ENCODE peak calls at places on chromosomes 16 and 17, in eight cellular contexts. F, O, Y, Z, W, K, B and G are unnamed samples. For H3K9me3, the result is how much of the 10 kb centered on the place peaks cover.

GRCh38 chr16:67801889-67802288 is 4.5 kb downstream of the RANBP10 start:
- DNase-seq in W (no peak), F (no peak), Y (no peak), K (no peak), B (no peak), O (no peak), Z (peak), G (no peak)

GRCh38 chr16:88316941-88317618 is 65.7 kb upstream of the ZNF469 start:
- DNase-seq in K (no peak), Z (no peak), W (no peak), Y (no peak), B (no peak), F (no peak), O (no peak), G (no peak)

GRCh38 chr17:42669705-42670198 is 7.0 kb downstream of the PLEKHH3 start:
- DNase-seq in Y (no peak), F (no peak), O (no peak), Z (no peak), B (no peak), K (no peak), W (no peak), G (no peak)

GRCh38 chr16:27449434-27450188 is 47.6 kb downstream of the IL21R start:
- DNase-seq in Z (peak), W (no peak), F (peak), O (no peak), B (no peak), K (no peak), Y (no peak), G (no peak)

GRCh38 chr17:75681289-75681688 is 14.2 kb downstream of the SAP30BP start:
- DNase-seq in K (peak), W (no peak), B (no peak), Z (no peak), F (no peak), Y (no peak), O (no peak), G (no peak)

GRCh38 chr17:73956595-73957465 is 246.6 kb upstream of the RPL38 start:
- DNase-seq in B (peak), Z (peak), K (peak), O (peak), F (peak), W (peak), Y (peak), G (no peak)

GRCh38 chr17:41058741-41059140 is 1.2 kb downstream of the KRTAP2-3 start:
- DNase-seq in O (no peak), K (no peak), F (no peak), Z (no peak), Y (no peak), W (no peak), B (no peak), G (no peak)

GRCh38 chr17:4625181-4625601 is 16.3 kb downstream of the ALOX15 start:
- DNase-seq in O (no peak), W (no peak), B (peak), Y (no peak), F (no peak), Z (no peak), K (no peak), G (no peak)

GRCh38 chr17:31697838-31698237 is 161.2 kb downstream of the COPRS start:
- DNase-seq in K (no peak), W (no peak), F (no peak), Z (no peak), Y (no peak), B (no peak), O (no peak), G (no peak)

GRCh38 chr16:1615761-1616160 is 3.6 kb downstream of the CRAMP1 start:
- DNase-seq in B (no peak), K (no peak), W (no peak), F (no peak), Z (no peak), Y (no peak), O (no peak), G (no peak)

GRCh38 chr16:87541004-87541881 is 48.4 kb upstream of the ZCCHC14 start:
- DNase-seq in W (no peak), Y (no peak), K (no peak), F (no peak), Z (no peak), O (peak), B (no peak), G (no peak)

GRCh38 chr16:89373355-89374110 is 116.8 kb downstream of the ANKRD11 start:
- DNase-seq in O (peak), B (no peak), F (no peak), Y (peak), Z (no peak), W (no peak), K (no peak), G (no peak)

GRCh38 chr16:24731722-24732419 is 2.4 kb downstream of the TNRC6A start:
- DNase-seq in Z (no peak), W (no peak), O (peak), Y (peak), K (no peak), F (peak), B (no peak), G (no peak)

GRCh38 chr17:81867952-81868673 is 3.0 kb downstream of the ARHGDIA start:
- DNase-seq in K (no peak), B (no peak), Y (no peak), W (no peak), Z (no peak), F (no peak), O (no peak), G (no peak)

GRCh38 chr16:75086281-75086680 is 30.3 kb downstream of the LDHD start:
- DNase-seq in O (no peak), W (no peak), B (no peak), F (no peak), Y (peak), K (peak), Z (no peak), G (no peak)

GRCh38 chr17:64323774-64324173 is 60.7 kb upstream of the TEX2 start:
- DNase-seq in Z (no peak), K (no peak), O (no peak), W (no peak), Y (no peak), F (no peak), B (no peak), G (no peak)

GRCh38 chr16:48117217-48118105 is 38.3 kb downstream of the ABCC12 start:
- DNase-seq in K (no peak), Y (peak), B (peak), O (no peak), Z (peak), F (no peak), W (peak), G (no peak)

GRCh38 chr16:87190288-87191240 is 126.6 kb downstream of the C16orf95 start:
- DNase-seq in O (no peak), F (no peak), B (no peak), Z (no peak), K (no peak), Y (no peak), W (no peak), G (no peak)

GRCh38 chr17:57735230-57735629 is 9.9 kb downstream of the CCDC182 start:
- DNase-seq in B (no peak), W (no peak), K (no peak), Y (no peak), Z (no peak), O (no peak), F (no peak), G (no peak)

GRCh38 chr17:66508896-66509843 is 206.8 kb downstream of the PRKCA start:
- DNase-seq in W (peak), Y (peak), Z (peak), F (peak), K (peak), B (peak), O (no peak), G (no peak)

GRCh38 chr16:69031877-69032301 is 73.6 kb upstream of the HAS3 start:
- DNase-seq in F (peak), Y (peak), Z (no peak), O (no peak), W (no peak), B (no peak), K (peak), G (no peak)

GRCh38 chr17:51322390-51323029 is 62.2 kb downstream of the UTP18 start:
- DNase-seq in O (no peak), W (no peak), B (no peak), Z (no peak), K (peak), Y (no peak), F (no peak), G (no peak)

GRCh38 chr16:89565506-89566372 is 5.3 kb downstream of the RPL13 start:
- DNase-seq in K (peak), B (peak), Y (peak), W (peak), F (peak), O (no peak), Z (peak), G (no peak)

GRCh38 chr17:38440614-38441397 is 12.5 kb downstream of the ARHGAP23 start:
- DNase-seq in W (no peak), Z (no peak), F (no peak), Y (no peak), K (no peak), O (peak), B (no peak), G (no peak)

GRCh38 chr17:51617876-51618455 is 357.6 kb downstream of the UTP18 start:
- DNase-seq in Y (no peak), K (no peak), O (no peak), F (no peak), B (no peak), W (no peak), Z (no peak), G (no peak)

GRCh38 chr16:70252355-70252988 is 732 bp upstream of the EXOSC6 start:
- DNase-seq in O (no peak), Y (no peak), F (no peak), W (no peak), B (no peak), K (no peak), Z (no peak), G (no peak)

GRCh38 chr16:85733839-85734170 is 17.1 kb downstream of the C16orf74 start:
- DNase-seq in Z (no peak), F (no peak), W (no peak), O (no peak), Y (no peak), K (no peak), B (no peak), G (no peak)

GRCh38 chr16:6016530-6017184 is 919.1 kb upstream of the EEF2KMT start:
- DNase-seq in B (no peak), O (no peak), W (no peak), F (no peak), Y (no peak), Z (no peak), K (peak), G (no peak)

GRCh38 chr17:78718575-78719209 is 63.4 kb downstream of the CYTH1 start:
- DNase-seq in O (no peak), W (no peak), B (no peak), Y (no peak), Z (no peak), K (no peak), F (no peak), G (no peak)

GRCh38 chr16:80759419-80760162 is 44.8 kb downstream of the CDYL2 start:
- DNase-seq in Z (no peak), Y (no peak), K (no peak), W (no peak), F (no peak), O (no peak), B (no peak), G (no peak)

GRCh38 chr16:73154063-73154870 is 106.3 kb upstream of the ZFHX3 start:
- DNase-seq in O (peak), F (no peak), W (peak), K (no peak), Z (no peak), Y (peak), B (peak), G (no peak)

GRCh38 chr17:40451420-40451819 is 8.2 kb downstream of the IGFBP4 start:
- DNase-seq in Y (peak), W (no peak), K (no peak), F (no peak), Z (no peak), O (peak), B (no peak), G (peak)

GRCh38 chr17:65027305-65027704 is 29.2 kb downstream of the GNA13 start:
- DNase-seq in Z (peak), F (no peak), O (no peak), K (peak), W (no peak), B (no peak), Y (no peak), G (no peak)

GRCh38 chr17:45230787-45231480 is 9.2 kb downstream of the FMNL1 start:
- DNase-seq in Y (peak), Z (no peak), F (no peak), K (peak), O (no peak), B (no peak), W (no peak), G (no peak)

GRCh38 chr17:74632196-74632540 is 8.6 kb upstream of the CD300E start:
- DNase-seq in W (no peak), B (no peak), F (no peak), K (no peak), Y (no peak), Z (no peak), O (no peak), G (no peak)

GRCh38 chr16:78142784-78143183 is 43.3 kb downstream of the WWOX start:
- DNase-seq in Y (no peak), O (no peak), F (no peak), B (no peak), K (no peak), W (no peak), Z (no peak), G (no peak)

GRCh38 chr17:74407384-74407783 is 24.5 kb upstream of the GPRC5C start:
- DNase-seq in B (no peak), Y (no peak), F (peak), W (no peak), K (no peak), O (no peak), Z (no peak), G (no peak)

GRCh38 chr16:67528222-67528869 is at the start of gene RIPOR1:
- DNase-seq in Z (peak), F (peak), K (no peak), O (peak), B (peak), W (peak), Y (peak), G (peak)

GRCh38 chr17:79678091-79678731 is 52.5 kb upstream of the ENPP7 start:
- DNase-seq in F (no peak), O (no peak), Z (no peak), K (no peak), W (no peak), B (no peak), Y (no peak), G (no peak)

DNA sequence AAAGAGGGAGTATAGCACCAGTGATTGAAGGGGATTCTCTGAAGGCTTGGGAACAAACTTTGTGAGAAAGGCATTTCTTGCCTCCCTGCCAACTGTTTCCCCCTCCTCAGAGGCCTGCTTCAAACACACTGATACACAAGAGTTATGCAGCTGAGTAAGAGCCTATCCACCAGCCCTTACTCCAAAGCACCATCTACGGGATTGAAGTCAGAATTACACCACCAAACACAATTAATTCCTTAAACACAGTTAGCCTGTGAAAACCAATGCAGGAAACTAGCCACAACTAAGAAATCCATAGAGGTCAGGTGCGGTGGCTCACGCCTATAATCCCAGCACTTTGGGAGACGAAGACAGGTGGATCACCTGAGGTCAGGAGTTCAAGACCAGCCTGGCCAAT is 138.3 kb downstream of the SHCBP1 start:
- DNase-seq in Y (no peak), W (no peak), Z (no peak), B (no peak), F (no peak), O (no peak), K (no peak), G (no peak)
- H3K9me3 ChIP-seq in Y (under half), W (under half), Z (under half), B (under half), F (under half), O (under half), K (under half), G (under half)

GRCh38 chr17:82948081-82948511 is 108.3 kb upstream of the ZNF750 start:
- DNase-seq in K (no peak), O (no peak), Z (no peak), Y (no peak), B (peak), F (no peak), W (peak), G (peak)
- H3K9me3 ChIP-seq in K (half or more), O (under half), Z (under half), Y (under half), B (under half), F (half or more), W (under half), G (under half)

GRCh38 chr16:55737966-55738365 is 82.2 kb downstream of the SLC6A2 start:
- DNase-seq in O (no peak), F (no peak), Z (no peak), W (no peak), Y (no peak), B (no peak), K (no peak), G (no peak)

GRCh38 chr16:55737318-55737717 is 81.5 kb downstream of the SLC6A2 start:
- DNase-seq in Z (no peak), F (no peak), K (no peak), B (no peak), Y (no peak), O (no peak), W (no peak), G (no peak)

GRCh38 chr16:55732496-55732895 is 76.7 kb downstream of the SLC6A2 start:
- DNase-seq in Z (no peak), B (no peak), O (no peak), Y (no peak), F (no peak), W (no peak), K (no peak), G (no peak)

GRCh38 chr16:55734665-55735064 is 78.9 kb downstream of the SLC6A2 start:
- DNase-seq in O (no peak), Y (no peak), K (no peak), Z (no peak), W (no peak), B (no peak), F (no peak), G (no peak)

GRCh38 chr16:55735120-55735781 is 79.5 kb downstream of the SLC6A2 start:
- DNase-seq in W (no peak), B (no peak), O (no peak), Z (no peak), K (peak), Y (no peak), F (no peak), G (no peak)
- H3K9me3 ChIP-seq in W (under half), B (under half), O (under half), Z (under half), K (under half), Y (under half), F (under half), G (under half)

GRCh38 chr16:31916056-31916488 is 42.5 kb downstream of the ZNF267 start:
- DNase-seq in O (no peak), F (no peak), W (no peak), Z (no peak), B (no peak), Y (no peak), K (no peak), G (no peak)

GRCh38 chr16:31913668-31914067 is 40.1 kb downstream of the ZNF267 start:
- DNase-seq in B (no peak), F (no peak), O (no peak), K (no peak), W (no peak), Y (no peak), Z (no peak), G (no peak)
- H3K9me3 ChIP-seq in B (half or more), F (half or more), O (half or more), K (half or more), W (half or more), Y (under half), Z (half or more), G (half or more)

DNA sequence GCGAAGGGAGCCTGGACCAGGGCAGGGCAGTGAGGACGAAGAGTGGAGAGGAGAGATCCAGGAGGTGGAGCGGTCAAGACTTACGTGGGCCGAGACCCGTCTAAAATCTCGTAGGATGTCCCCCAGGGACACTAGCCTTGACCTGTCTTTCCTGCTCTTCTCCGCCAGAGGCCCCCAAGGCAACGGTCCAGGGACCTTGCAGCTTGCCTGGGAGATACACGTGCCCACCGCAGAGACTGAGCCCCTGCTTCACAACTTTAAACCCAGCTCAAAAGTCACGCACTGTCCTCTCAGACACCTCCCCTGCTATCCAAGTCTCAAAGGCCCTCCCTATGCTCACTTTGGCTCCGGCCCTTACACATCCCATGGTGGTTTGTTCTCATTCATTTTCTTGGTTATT is 9.4 kb downstream of the TIGD7 start:
- DNase-seq in Y (no peak), F (no peak), Z (no peak), O (no peak), W (no peak), B (no peak), K (no peak), G (no peak)
- H3K9me3 ChIP-seq in Y (under half), F (half or more), Z (under half), O (half or more), W (half or more), B (half or more), K (under half), G (half or more)

GRCh38 chr17:17532991-17533390 is 36.8 kb upstream of the RASD1 start:
- DNase-seq in B (no peak), F (no peak), Z (no peak), O (no peak), W (no peak), Y (no peak), K (no peak), G (no peak)
- H3K9me3 ChIP-seq in B (under half), F (under half), Z (under half), O (under half), W (under half), Y (under half), K (under half), G (under half)

DNA sequence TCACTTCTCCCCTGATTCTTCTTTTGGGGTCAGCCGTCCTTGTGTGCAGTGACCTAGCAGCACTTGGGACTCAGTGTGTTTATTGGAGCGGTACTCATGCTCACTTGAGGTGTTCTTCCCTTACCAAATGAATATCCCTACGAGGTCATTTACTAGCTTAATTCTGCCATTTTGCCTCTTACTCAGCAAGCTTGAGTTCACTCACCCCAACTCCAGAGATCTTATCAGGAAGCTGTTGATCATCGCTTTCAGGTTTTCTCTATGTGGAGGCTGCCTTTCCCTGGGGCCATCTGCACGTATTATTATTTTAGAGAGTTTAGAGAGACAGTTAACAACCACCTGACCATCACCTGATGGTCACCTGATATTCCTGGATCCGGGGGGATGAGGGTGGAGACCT is 1466.0 kb upstream of the GOT2 start:
- DNase-seq in Z (no peak), Y (no peak), W (no peak), O (no peak), F (no peak), K (no peak), B (no peak), G (no peak)
- H3K9me3 ChIP-seq in Z (under half), Y (under half), W (under half), O (under half), F (under half), K (under half), B (under half), G (under half)

DNA sequence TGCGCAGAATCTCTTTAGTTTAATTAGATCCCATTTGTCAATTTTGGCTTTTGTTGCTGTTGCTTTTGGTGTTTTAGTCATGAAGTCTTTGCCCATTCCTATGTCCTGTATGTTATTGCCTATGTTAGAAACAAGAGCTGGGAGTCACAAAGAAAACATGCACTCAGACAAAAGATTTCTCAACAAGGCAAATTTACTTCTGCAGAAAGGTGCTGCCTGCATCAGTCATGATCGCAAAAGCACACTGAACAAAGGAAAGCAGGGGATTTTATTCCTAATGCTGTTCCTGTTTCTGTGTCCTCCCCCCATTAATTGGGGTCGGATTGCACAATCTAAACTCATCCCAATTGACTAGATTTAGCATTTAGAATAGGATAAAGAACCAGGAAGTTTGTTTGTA is 55.9 kb downstream of the ATF7IP2 start:
- DNase-seq in W (no peak), Z (no peak), B (no peak), Y (no peak), F (no peak), K (no peak), O (no peak), G (no peak)
- H3K9me3 ChIP-seq in W (under half), Z (under half), B (under half), Y (under half), F (half or more), K (under half), O (under half), G (under half)